ENCODE peak calls at places on chromosome 16, in seven cellular contexts. R, F, Q, W, S, D and X are unnamed samples.

GRCh38 chr16:49061315-49061714 is 220.3 kb downstream of the CBLN1 start:
- DNase-seq in S (no peak), W (no peak), R (no peak), F (no peak), D (no peak), Q (no peak), X (no peak)

GRCh38 chr16:89201467-89202377 is 1.4 kb upstream of the SLC22A31 start:
- DNase-seq in R (peak; percentile 67), F (peak; percentile 34), S (peak; percentile 43), Q (peak; percentile 64), D (peak; percentile 79), W (peak; percentile 84), X (peak; percentile 62)

GRCh38 chr16:84462296-84463210 is 41.9 kb downstream of the MEAK7 start:
- DNase-seq in R (no peak), Q (no peak), W (no peak), F (no peak), S (no peak), D (no peak), X (no peak)

GRCh38 chr16:30030841-30031413 is at the start of gene TLCD3B:
- DNase-seq in D (no peak), F (no peak), W (no peak), S (no peak), R (no peak), Q (peak; percentile 34), X (no peak)

GRCh38 chr16:4055748-4056147 is 60.5 kb downstream of the ADCY9 start:
- DNase-seq in W (no peak), D (no peak), R (no peak), Q (no peak), S (no peak), F (no peak), X (no peak)

GRCh38 chr16:25065899-25066298 is 45.6 kb upstream of the LCMT1 start:
- DNase-seq in F (no peak), Q (no peak), R (no peak), W (no peak), D (no peak), S (peak; percentile 4), X (no peak)

GRCh38 chr16:30004811-30005242 is 6.0 kb downstream of the DOC2A start:
- DNase-seq in S (peak; percentile 70), F (no peak), W (no peak), Q (peak; percentile 83), R (no peak), D (no peak), X (no peak)

GRCh38 chr16:54033747-54034146 is 252.8 kb downstream of the IRX3 start:
- DNase-seq in R (no peak), S (no peak), F (no peak), Q (no peak), D (no peak), W (no peak), X (no peak)